ENCODE peak calls at places on chromosome 3, in seven cellular contexts. Y, Z, N, I, B, U and D are unnamed samples.

GRCh38 chr3:127792664-127793292 is 29.5 kb downstream of the MGLL start:
- DNase-seq in N (peak; percentile 40), U (peak; percentile 95), Y (no peak), B (peak; percentile 78), I (no peak), Z (no peak), D (no peak)

GRCh38 chr3:179681492-179682263 is 28.8 kb downstream of the USP13 start:
- DNase-seq in I (no peak), N (no peak), Y (no peak), B (no peak), U (peak; percentile 16), Z (no peak), D (no peak)

GRCh38 chr3:52194541-52195296 is 3.2 kb upstream of the ALAS1 start:
- DNase-seq in N (peak; percentile 89), Y (no peak), U (no peak), B (no peak), Z (no peak), I (no peak), D (no peak)

GRCh38 chr3:169241928-169242751 is 421.4 kb downstream of the MECOM start:
- DNase-seq in B (no peak), N (no peak), Z (no peak), U (peak; percentile 86), Y (peak; percentile 58), I (no peak), D (no peak)

GRCh38 chr3:196763179-196763578 is 23.5 kb downstream of the PAK2 start:
- DNase-seq in U (no peak), Y (no peak), Z (no peak), I (no peak), N (no peak), B (no peak), D (no peak)

GRCh38 chr3:143952569-143953069 is 19.0 kb upstream of the DIPK2A start:
- DNase-seq in Z (no peak), B (no peak), I (no peak), U (no peak), Y (no peak), N (no peak), D (no peak)

GRCh38 chr3:83216919-83217594 is 1455.6 kb upstream of the GBE1 start:
- DNase-seq in U (no peak), B (no peak), N (no peak), Y (no peak), Z (no peak), I (no peak), D (no peak)

GRCh38 chr3:21540265-21540664 is 210.7 kb downstream of the ZNF385D start:
- DNase-seq in Z (no peak), I (no peak), B (no peak), U (no peak), Y (no peak), N (no peak), D (no peak)

GRCh38 chr3:39900462-39901002 is 91.1 kb downstream of the MYRIP start:
- DNase-seq in U (no peak), B (no peak), N (no peak), I (no peak), Y (no peak), Z (no peak), D (no peak)

GRCh38 chr3:98534168-98534567 is 2.4 kb downstream of the GPR15 start:
- DNase-seq in B (no peak), U (no peak), I (no peak), Z (no peak), N (no peak), Y (no peak), D (no peak)

GRCh38 chr3:127408022-127408683 is 120.3 kb upstream of the PRR20G start:
- DNase-seq in N (no peak), Z (no peak), I (no peak), U (no peak), B (peak; percentile 49), Y (peak; percentile 28), D (no peak)

GRCh38 chr3:10843378-10843777 is 27.4 kb downstream of the SLC6A11 start:
- DNase-seq in B (no peak), Z (no peak), U (no peak), Y (no peak), I (no peak), N (no peak), D (no peak)
- H3K4me3 ChIP-seq in B (no peak overlapping the region), Z (no peak overlapping the region), U (no peak overlapping the region), Y (no peak overlapping the region), I (no peak overlapping the region), N (no peak overlapping the region), D (no peak overlapping the region)

GRCh38 chr3:184250167-184250828 is 826 bp downstream of the EEF1AKMT4 start:
- DNase-seq in Z (peak; percentile 91), N (peak; percentile 80), U (peak; percentile 90), I (peak; percentile 94), B (peak; percentile 90), Y (peak; percentile 92), D (peak; percentile 78)

GRCh38 chr3:184249412-184250166 is at the start of gene EEF1AKMT4:
- DNase-seq in I (peak; percentile 98), B (peak; percentile 97), U (peak; percentile 97), N (peak; percentile 96), Y (peak; percentile 93), Z (peak; percentile 95), D (peak; percentile 94)

GRCh38 chr3:184248454-184249411 is at the start of gene ALG3:
- DNase-seq in U (peak; percentile 78), B (peak; percentile 88), I (peak; percentile 92), N (peak; percentile 79), Z (peak; percentile 88), Y (peak; percentile 84), D (peak; percentile 90)
- TF ChIP-seq CTCF in U (no peak), B (no peak), I (no peak), N (no peak), Z (no peak), Y (no peak), D (no peak)

GRCh38 chr3:12991481-12991837 is 81.8 kb downstream of the IQSEC1 start:
- DNase-seq in N (no peak), Z (no peak), I (no peak), U (no peak), B (no peak), Y (no peak), D (no peak)
- H3K36me3 ChIP-seq in N (no peaks in the 10 kb centered on the region), Z (no peaks in the 10 kb centered on the region), I (peaks cover 11% of the 10 kb centered on the region), U (no peaks in the 10 kb centered on the region), B (no peaks in the 10 kb centered on the region), Y (no peaks in the 10 kb centered on the region), D (peaks cover 3% of the 10 kb centered on the region)

DNA sequence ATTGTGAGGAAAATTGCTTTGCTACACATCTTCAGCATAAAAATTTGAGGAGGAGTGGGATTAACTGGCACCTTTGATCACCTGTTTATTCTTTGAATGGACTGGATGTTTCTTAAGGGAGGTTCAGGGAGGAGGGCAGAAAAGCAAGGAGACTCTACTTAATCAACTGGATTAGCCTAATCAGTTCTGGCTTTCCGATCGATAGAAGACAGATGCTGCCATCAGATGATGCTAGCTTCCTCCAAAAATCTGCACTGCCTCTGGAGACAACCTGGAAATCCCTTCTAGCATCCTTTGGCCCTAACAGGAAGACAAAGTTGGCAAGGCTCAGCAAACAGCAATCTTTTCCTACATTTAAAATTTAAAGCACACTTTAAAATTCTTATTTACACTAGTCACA is 197.8 kb downstream of the EBLN2 start:
- DNase-seq in B (no peak), N (no peak), I (no peak), U (no peak), Z (no peak), Y (no peak), D (no peak)
- H3K4me3 ChIP-seq in B (no peak overlapping the region), N (no peak overlapping the region), I (no peak overlapping the region), U (no peak overlapping the region), Z (no peak overlapping the region), Y (no peak overlapping the region), D (no peak overlapping the region)

GRCh38 chr3:184142199-184142598 is 7.0 kb downstream of the EIF2B5 start:
- DNase-seq in N (no peak), Z (no peak), Y (no peak), U (no peak), B (no peak), I (no peak), D (no peak)

GRCh38 chr3:184143327-184143726 is 8.2 kb downstream of the EIF2B5 start:
- DNase-seq in Z (no peak), B (no peak), U (no peak), I (no peak), N (no peak), Y (no peak), D (no peak)

GRCh38 chr3:184145881-184146280 is 9.3 kb upstream of the DVL3 start:
- DNase-seq in U (no peak), Z (no peak), Y (no peak), B (no peak), I (no peak), N (no peak), D (no peak)

GRCh38 chr3:184144505-184144904 is 9.3 kb downstream of the EIF2B5 start:
- DNase-seq in Z (no peak), I (no peak), Y (no peak), B (no peak), U (no peak), N (no peak), D (no peak)

DNA sequence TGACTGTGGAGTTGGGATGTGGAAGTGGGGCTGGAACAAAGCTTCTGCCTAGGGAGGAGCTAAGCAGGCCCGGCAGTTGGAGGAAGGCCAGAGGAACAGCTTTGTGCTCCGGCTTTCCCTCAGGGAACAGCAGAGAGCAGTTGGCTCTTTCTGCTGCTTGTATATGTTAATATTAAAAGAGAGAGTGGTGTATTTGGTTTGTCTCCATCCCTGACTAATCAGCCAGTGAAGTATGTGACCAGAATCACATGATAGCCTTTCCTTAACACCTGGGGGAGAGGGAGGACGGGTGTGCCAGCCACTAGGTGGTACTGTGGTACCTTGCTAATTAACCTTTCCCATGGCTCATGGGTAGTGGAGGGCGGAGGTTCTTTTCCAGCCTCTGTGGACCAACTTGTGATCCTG is 10.0 kb downstream of the EIF2B5 start:
- DNase-seq in B (no peak), N (peak; percentile 37), Z (peak; percentile 34), I (peak; percentile 66), U (peak; percentile 24), Y (no peak), D (no peak)
- TF ChIP-seq CTCF in B (peak; percentile 24), N (peak; percentile 23), Z (no peak), I (peak; percentile 79), U (peak; percentile 64), Y (peak; percentile 24), D (peak; percentile 24)

GRCh38 chr3:13323822-13324221 is 96.3 kb downstream of the NUP210 start:
- DNase-seq in Y (no peak), N (no peak), Z (no peak), U (no peak), B (no peak), I (no peak), D (no peak)
- H3K36me3 ChIP-seq in Y (no peaks in the 10 kb centered on the region), N (no peaks in the 10 kb centered on the region), Z (peaks cover 89% of the 10 kb centered on the region), U (no peaks in the 10 kb centered on the region), B (peaks cover 50% of the 10 kb centered on the region), I (peaks cover 97% of the 10 kb centered on the region), D (peaks cover 76% of the 10 kb centered on the region)

DNA sequence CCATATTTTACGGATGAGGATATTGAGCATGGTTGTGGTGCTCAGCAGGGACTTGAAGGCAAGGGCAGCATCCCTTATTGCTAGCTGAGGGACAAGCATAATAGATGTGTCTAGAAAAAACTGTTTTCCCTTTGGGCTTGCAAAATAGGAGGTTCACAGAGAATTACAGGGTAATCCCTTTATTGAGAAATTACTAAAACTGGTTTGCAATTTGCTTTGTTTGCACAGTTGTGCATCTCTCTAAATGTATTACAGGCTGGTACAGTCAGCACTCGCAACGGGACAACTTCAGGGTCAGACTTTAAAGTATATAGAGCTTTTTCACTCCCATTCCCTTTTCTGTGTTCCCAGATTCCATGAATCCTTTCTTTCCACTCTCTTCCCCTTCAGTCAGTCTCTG is 51.3 kb downstream of the SUCNR1 start:
- DNase-seq in Y (no peak), N (no peak), Z (no peak), B (no peak), I (no peak), U (no peak), D (no peak)
- H3K4me3 ChIP-seq in Y (no peak overlapping the region), N (no peak overlapping the region), Z (no peak overlapping the region), B (no peak overlapping the region), I (no peak overlapping the region), U (no peak overlapping the region), D (no peak overlapping the region)